ENCODE peak calls at places on chromosomes 16 and 17, in six cellular contexts. U, D, G, V, Q and R are unnamed samples. For H3K36me3, the result is how much of the 10 kb centered on the place peaks cover.

GRCh38 chr16:57137043-57137442 is 44.7 kb downstream of the CPNE2 start:
- DNase-seq in Q (no peak), U (no peak), D (no peak), V (no peak), G (no peak), R (no peak)

GRCh38 chr17:17819561-17819995 is 17.2 kb downstream of the SREBF1 start:
- DNase-seq in G (no peak), D (peak), Q (peak), U (no peak), V (peak), R (peak)

GRCh38 chr17:17723354-17724261 is 42.4 kb downstream of the RAI1 start:
- DNase-seq in D (no peak), U (no peak), Q (peak), G (no peak), V (peak), R (no peak)

GRCh38 chr17:61955621-61956020 is 27.8 kb upstream of the INTS2 start:
- DNase-seq in V (no peak), D (no peak), Q (no peak), G (no peak), U (no peak), R (no peak)

GRCh38 chr17:78714534-78714933 is 67.5 kb downstream of the CYTH1 start:
- DNase-seq in D (no peak), U (no peak), G (no peak), Q (no peak), V (no peak), R (no peak)

GRCh38 chr17:79011451-79012147 is 2.0 kb upstream of the CANT1 start:
- DNase-seq in G (no peak), Q (no peak), V (no peak), D (no peak), U (no peak), R (no peak)

GRCh38 chr17:10036511-10037061 is 131.5 kb upstream of the RCVRN start:
- DNase-seq in D (peak), U (no peak), Q (no peak), G (no peak), V (no peak), R (peak)

GRCh38 chr16:87297918-87298631 is 19.1 kb downstream of the C16orf95 start:
- DNase-seq in U (peak), D (no peak), V (peak), Q (peak), G (no peak), R (no peak)

GRCh38 chr16:15055141-15056053 is 477 bp downstream of the NTAN1 start:
- DNase-seq in Q (no peak), V (peak), G (peak), U (no peak), D (peak), R (no peak)

GRCh38 chr16:23068337-23068736 is 80.9 kb downstream of the USP31 start:
- DNase-seq in D (no peak), U (no peak), V (no peak), Q (no peak), G (no peak), R (no peak)

GRCh38 chr16:90018297-90019200 is 707 bp downstream of the DBNDD1 start:
- DNase-seq in D (no peak), Q (peak), U (no peak), V (peak), G (no peak), R (no peak)

GRCh38 chr17:60248618-60249516 is 99.1 kb downstream of the CA4 start:
- DNase-seq in D (no peak), U (no peak), V (no peak), G (no peak), Q (no peak), R (no peak)

GRCh38 chr17:44024271-44024663 is 9.5 kb upstream of the TMEM101 start:
- DNase-seq in Q (peak), D (no peak), U (no peak), G (no peak), V (no peak), R (no peak)

GRCh38 chr16:89343501-89344291 is 126.2 kb downstream of the ZNF778 start:
- DNase-seq in U (no peak), D (no peak), Q (no peak), G (no peak), V (peak), R (no peak)

GRCh38 chr16:72291121-72291520 is 119.2 kb upstream of the PMFBP1 start:
- DNase-seq in Q (no peak), G (no peak), V (no peak), U (no peak), D (no peak), R (no peak)

GRCh38 chr16:48507346-48507745 is 102.6 kb downstream of the N4BP1 start:
- DNase-seq in D (no peak), G (no peak), Q (no peak), U (no peak), V (no peak), R (no peak)

GRCh38 chr17:57092171-57092570 is 7.1 kb downstream of the AKAP1 start:
- DNase-seq in V (no peak), Q (no peak), G (peak), U (no peak), D (no peak), R (peak)

GRCh38 chr16:75109732-75110243 is 6.8 kb downstream of the LDHD start:
- DNase-seq in U (no peak), D (no peak), G (peak), V (no peak), Q (no peak), R (no peak)

GRCh38 chr16:1432388-1433262 is 1.7 kb downstream of the PERCC1 start:
- DNase-seq in D (no peak), V (no peak), U (no peak), G (no peak), Q (no peak), R (no peak)

GRCh38 chr16:51409001-51409675 is 258.1 kb upstream of the SALL1 start:
- DNase-seq in U (no peak), G (no peak), V (no peak), Q (no peak), D (no peak), R (no peak)

GRCh38 chr17:63754046-63754445 is 12.4 kb upstream of the STRADA start:
- DNase-seq in V (no peak), D (no peak), G (no peak), U (no peak), Q (no peak), R (no peak)

GRCh38 chr17:63753215-63753614 is 11.6 kb upstream of the STRADA start:
- DNase-seq in V (no peak), Q (no peak), U (no peak), D (no peak), G (no peak), R (no peak)

GRCh38 chr17:63752707-63753106 is 11.1 kb upstream of the STRADA start:
- DNase-seq in V (no peak), G (no peak), D (no peak), Q (no peak), U (no peak), R (no peak)

DNA sequence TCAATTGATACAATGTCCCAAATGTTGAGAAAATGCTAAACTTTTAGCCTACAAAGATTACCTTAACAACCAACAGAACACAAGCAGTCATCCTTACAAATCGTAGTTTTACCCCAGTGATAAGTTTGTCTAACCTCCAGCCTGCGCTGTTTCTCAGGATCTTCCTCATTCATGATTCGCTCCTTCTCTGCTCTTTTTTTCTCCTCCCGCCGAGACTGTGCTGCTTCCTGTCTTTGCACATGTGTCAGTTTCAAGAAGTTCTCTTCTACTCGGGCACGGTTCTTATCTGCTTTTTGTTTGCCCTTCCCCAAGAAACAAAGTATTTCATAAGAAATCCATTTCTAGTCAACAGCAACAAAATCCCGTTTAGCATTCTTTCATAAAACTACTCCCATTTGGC is 10.2 kb upstream of the STRADA start:
- DNase-seq in U (no peak), D (no peak), G (no peak), V (peak), Q (no peak), R (no peak)
- H3K36me3 ChIP-seq in U (under half), D (under half), G (half or more), V (under half), Q (half or more), R (half or more)

GRCh38 chr16:69111831-69112230 is 6.4 kb downstream of the HAS3 start:
- DNase-seq in Q (no peak), D (no peak), U (no peak), V (no peak), G (peak), R (no peak)

GRCh38 chr16:69114976-69115355 is 9.5 kb downstream of the HAS3 start:
- DNase-seq in G (no peak), Q (no peak), D (no peak), U (no peak), V (no peak), R (no peak)

GRCh38 chr16:69114346-69114975 is 9.0 kb downstream of the HAS3 start:
- DNase-seq in U (no peak), D (no peak), G (no peak), V (no peak), Q (no peak), R (no peak)

GRCh38 chr16:69112285-69113129 is 7.1 kb downstream of the HAS3 start:
- DNase-seq in Q (peak), D (peak), U (peak), G (peak), V (peak), R (no peak)

GRCh38 chr16:69113216-69113615 is 7.8 kb downstream of the HAS3 start:
- DNase-seq in V (no peak), U (no peak), G (no peak), Q (no peak), D (no peak), R (no peak)
- H3K36me3 ChIP-seq in V (under half), U (half or more), G (under half), Q (under half), D (under half), R (under half)

GRCh38 chr16:9112844-9113186 is 21.4 kb downstream of the HAPSTR1 start:
- DNase-seq in G (no peak), Q (no peak), V (no peak), D (no peak), U (no peak), R (no peak)
- H3K36me3 ChIP-seq in G (under half), Q (under half), V (under half), D (under half), U (under half), R (under half)

GRCh38 chr17:63785556-63785955 is 11.6 kb downstream of the DDX42 start:
- DNase-seq in Q (no peak), U (no peak), D (no peak), G (no peak), V (no peak), R (no peak)
- H3K36me3 ChIP-seq in Q (half or more), U (under half), D (under half), G (under half), V (under half), R (under half)

DNA sequence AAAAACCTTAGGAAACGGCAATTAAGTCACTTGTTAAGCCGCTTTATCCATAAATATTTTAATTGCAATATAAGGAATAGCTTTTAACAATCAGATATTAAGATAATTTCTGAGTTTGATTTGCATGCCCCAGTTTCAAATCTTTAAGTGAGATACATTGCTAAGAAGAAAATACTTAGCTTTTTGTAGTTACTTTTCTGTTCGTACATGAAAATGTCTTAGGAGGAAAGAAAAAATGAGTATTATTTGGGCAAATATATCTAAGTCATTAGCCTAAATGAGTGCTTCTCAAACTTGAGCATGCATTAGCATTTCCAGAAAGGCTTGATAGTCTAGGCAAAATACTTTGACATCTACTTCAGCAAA is 6.4 kb downstream of the ZNF207 start:
- DNase-seq in D (no peak), U (no peak), Q (no peak), G (no peak), V (no peak), R (no peak)
- H3K36me3 ChIP-seq in D (under half), U (under half), Q (half or more), G (half or more), V (under half), R (half or more)

DNA sequence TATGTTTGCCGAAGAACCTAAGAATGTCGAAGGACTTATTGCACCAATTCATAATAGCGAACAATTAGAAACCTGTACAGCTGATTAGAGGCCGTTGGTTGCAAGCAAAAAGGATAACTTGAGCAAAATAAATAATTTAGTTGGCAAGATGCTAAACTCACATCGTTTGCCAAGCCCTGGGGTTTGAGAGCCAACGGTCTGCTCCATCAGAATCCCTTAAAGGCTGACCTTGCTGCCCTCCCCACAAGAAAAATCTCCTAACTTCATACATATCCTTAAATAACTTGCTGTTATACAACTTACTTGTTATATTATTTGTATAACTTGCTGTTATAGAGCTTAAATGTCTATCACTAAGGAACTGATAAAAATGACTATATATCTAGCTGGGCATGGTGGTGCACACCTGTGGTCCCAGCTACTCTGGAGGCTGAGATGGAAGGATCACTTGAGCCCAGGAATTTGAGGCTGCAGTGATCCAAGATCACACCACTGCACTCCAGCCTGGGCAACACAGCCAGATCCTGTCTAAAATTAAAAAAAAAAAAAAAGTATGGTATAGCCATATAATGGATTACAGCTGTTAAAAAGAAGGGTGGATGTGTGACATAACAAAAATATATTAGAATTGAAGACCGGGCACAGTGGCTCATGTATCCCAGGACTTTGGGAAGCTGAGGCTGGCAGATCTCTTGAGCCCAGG is 1.9 kb upstream of the TRIM37 start:
- DNase-seq in U (no peak), D (no peak), V (no peak), Q (no peak), G (no peak), R (no peak)
- H3K36me3 ChIP-seq in U (under half), D (under half), V (under half), Q (under half), G (under half), R (under half)

GRCh38 chr17:77205396-77206124 is 64.8 kb downstream of the SEC14L1 start:
- DNase-seq in Q (peak), D (no peak), V (no peak), U (no peak), G (peak), R (peak)
- H3K36me3 ChIP-seq in Q (half or more), D (half or more), V (under half), U (under half), G (half or more), R (half or more)

GRCh38 chr16:77594798-77595625 is 127.3 kb upstream of the NUDT7 start:
- DNase-seq in D (no peak), V (no peak), G (no peak), U (no peak), Q (no peak), R (no peak)

GRCh38 chr16:77596243-77596642 is 126.1 kb upstream of the NUDT7 start:
- DNase-seq in U (no peak), Q (no peak), D (no peak), G (no peak), V (no peak), R (no peak)

GRCh38 chr16:77592021-77592420 is 130.3 kb upstream of the NUDT7 start:
- DNase-seq in Q (no peak), V (no peak), G (no peak), D (no peak), U (no peak), R (no peak)

GRCh38 chr16:77591347-77591746 is 131.0 kb upstream of the NUDT7 start:
- DNase-seq in V (no peak), U (no peak), D (no peak), G (no peak), Q (no peak), R (no peak)

GRCh38 chr16:77594057-77594456 is 128.3 kb upstream of the NUDT7 start:
- DNase-seq in D (no peak), Q (no peak), V (no peak), G (no peak), U (no peak), R (no peak)
- H3K36me3 ChIP-seq in D (under half), Q (under half), V (under half), G (under half), U (under half), R (under half)

DNA sequence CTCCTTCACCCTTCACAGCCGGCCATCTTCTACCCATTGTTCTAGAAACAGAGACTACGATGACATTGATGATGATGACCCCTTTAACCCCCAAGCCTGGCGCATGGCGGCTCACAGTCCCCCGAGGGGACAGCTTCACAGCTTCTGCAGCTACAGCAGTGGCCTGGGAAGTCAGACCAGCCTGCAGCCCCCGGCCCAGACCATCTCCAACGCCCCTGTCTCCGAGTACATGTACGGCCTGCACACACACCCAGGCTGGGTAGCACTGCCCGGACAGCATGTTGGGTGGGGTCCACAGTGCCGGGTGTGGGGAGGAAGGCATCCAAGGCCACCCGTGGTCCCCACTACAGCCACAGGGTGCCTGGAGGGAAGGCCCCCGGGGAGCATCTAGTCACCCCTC is 21.0 kb upstream of the DNAI2 start:
- DNase-seq in U (no peak), D (no peak), Q (no peak), V (no peak), G (no peak), R (no peak)
- H3K36me3 ChIP-seq in U (under half), D (under half), Q (under half), V (under half), G (under half), R (under half)

DNA sequence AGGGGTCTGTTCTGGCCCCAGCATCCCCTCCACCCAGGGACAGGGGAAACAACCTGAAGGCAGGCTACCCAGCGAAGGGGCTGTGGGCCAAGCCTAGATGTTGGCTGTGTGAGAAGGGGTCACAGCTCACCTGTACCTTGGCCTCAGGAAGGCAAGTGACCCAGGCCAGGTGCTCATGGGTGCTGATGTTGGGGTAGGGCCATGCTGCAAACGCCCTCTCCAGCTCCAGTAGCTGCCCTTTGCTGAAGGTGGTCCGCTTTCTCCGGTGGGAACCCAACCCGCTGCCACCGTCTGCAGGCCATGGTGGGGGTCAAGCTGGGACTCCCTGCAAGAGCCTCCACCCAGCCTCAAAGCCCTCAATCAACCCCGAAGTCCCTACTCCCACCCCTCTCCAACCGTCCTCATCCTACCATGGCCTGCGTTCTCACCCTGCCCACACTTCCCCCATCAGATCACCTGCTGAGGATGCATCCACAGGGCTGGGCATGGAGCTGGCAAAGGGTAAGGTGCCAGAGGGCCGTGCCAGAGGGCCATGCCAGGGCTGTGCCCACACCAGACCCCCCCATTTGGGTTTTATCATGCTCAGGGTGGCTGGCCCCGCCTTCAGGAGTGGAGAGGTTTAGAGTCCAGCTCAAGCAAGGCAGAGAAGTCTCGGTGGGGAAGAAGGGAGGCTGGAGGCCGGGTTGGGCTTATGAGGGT is at the start of gene SEBOX:
- DNase-seq in V (no peak), Q (no peak), G (no peak), U (no peak), D (no peak), R (no peak)
- H3K36me3 ChIP-seq in V (under half), Q (under half), G (under half), U (under half), D (under half), R (under half)